ENCODE peak calls at places on chromosomes 6 and 20, in five cellular contexts. D is AG10803, M is mucosa of descending colon, U is thoracic aorta, A is heart right ventricle. V is an unnamed sample.

GRCh38 chr20:24616258-24617079 is 147.0 kb downstream of the SYNDIG1 start:
- DNase-seq in D (no peak), A (no peak), U (no peak), M (no peak), V (no peak)

GRCh38 chr6:149128489-149129145 is 188.9 kb upstream of the TAB2 start:
- DNase-seq in A (no peak), M (no peak), U (no peak), D (no peak), V (no peak)

GRCh38 chr20:17508756-17509155 is 22.4 kb downstream of the BFSP1 start:
- DNase-seq in A (no peak), M (no peak), U (no peak), D (no peak), V (no peak)

GRCh38 chr6:1774541-1774940 is 164.8 kb downstream of the FOXC1 start:
- DNase-seq in D (peak), A (no peak), M (no peak), U (no peak), V (no peak)

GRCh38 chr6:52454556-52454955 is 34.4 kb downstream of the EFHC1 start:
- DNase-seq in M (no peak), U (no peak), D (no peak), A (no peak), V (no peak)

GRCh38 chr6:4103929-4104328 is 25.0 kb upstream of the FAM217A start:
- DNase-seq in D (no peak), M (no peak), U (no peak), A (no peak), V (no peak)

GRCh38 chr20:61699184-61700066 is 366.3 kb downstream of the TAF4 start:
- DNase-seq in M (no peak), U (no peak), A (no peak), D (no peak), V (no peak)

GRCh38 chr6:139597781-139598368 is 223.4 kb upstream of the CITED2 start:
- DNase-seq in U (peak), D (peak), A (peak), M (peak), V (peak)

GRCh38 chr20:35344354-35344837 is 52.2 kb upstream of the FAM83C start:
- DNase-seq in A (peak), D (peak), M (peak), U (no peak), V (peak)

GRCh38 chr6:129340983-129341382 is 369.0 kb downstream of the ARHGAP18 start:
- DNase-seq in D (peak), U (no peak), M (no peak), A (no peak), V (no peak)

GRCh38 chr6:138454976-138455706 is 44.2 kb downstream of the NHSL1 start:
- DNase-seq in M (peak), A (peak), U (no peak), D (no peak), V (no peak)

GRCh38 chr6:127547909-127548649 is 28.9 kb upstream of the C6orf58 start:
- DNase-seq in M (no peak), U (no peak), A (no peak), D (peak), V (no peak)

GRCh38 chr6:13303668-13304017 is 24.7 kb downstream of the TBC1D7 start:
- DNase-seq in A (peak), D (peak), M (peak), U (peak), V (peak)

GRCh38 chr6:140537834-140538680 is 1163.6 kb upstream of the CITED2 start:
- DNase-seq in D (peak), U (no peak), M (no peak), A (peak), V (no peak)

GRCh38 chr20:1005452-1006027 is 3.4 kb upstream of the RSPO4 start:
- DNase-seq in A (no peak), M (peak), D (no peak), U (no peak), V (no peak)

GRCh38 chr6:133610974-133611373 is 277.9 kb upstream of the TCF21 start:
- DNase-seq in A (no peak), D (peak), M (no peak), U (no peak), V (no peak)

GRCh38 chr6:113857565-113858066 is 471 bp downstream of the MARCKS start:
- DNase-seq in D (no peak), A (peak), M (peak), U (no peak), V (no peak)

GRCh38 chr6:137217801-137218472 is 1.2 kb downstream of the IFNGR1 start:
- DNase-seq in U (no peak), A (peak), M (peak), D (peak), V (peak)

GRCh38 chr20:24484081-24484450 is 14.6 kb downstream of the SYNDIG1 start:
- DNase-seq in D (no peak), A (no peak), U (no peak), M (no peak), V (no peak)

GRCh38 chr6:139251377-139252017 is 40.3 kb downstream of the TXLNB start:
- DNase-seq in M (no peak), A (peak), U (no peak), D (peak), V (peak)

DNA sequence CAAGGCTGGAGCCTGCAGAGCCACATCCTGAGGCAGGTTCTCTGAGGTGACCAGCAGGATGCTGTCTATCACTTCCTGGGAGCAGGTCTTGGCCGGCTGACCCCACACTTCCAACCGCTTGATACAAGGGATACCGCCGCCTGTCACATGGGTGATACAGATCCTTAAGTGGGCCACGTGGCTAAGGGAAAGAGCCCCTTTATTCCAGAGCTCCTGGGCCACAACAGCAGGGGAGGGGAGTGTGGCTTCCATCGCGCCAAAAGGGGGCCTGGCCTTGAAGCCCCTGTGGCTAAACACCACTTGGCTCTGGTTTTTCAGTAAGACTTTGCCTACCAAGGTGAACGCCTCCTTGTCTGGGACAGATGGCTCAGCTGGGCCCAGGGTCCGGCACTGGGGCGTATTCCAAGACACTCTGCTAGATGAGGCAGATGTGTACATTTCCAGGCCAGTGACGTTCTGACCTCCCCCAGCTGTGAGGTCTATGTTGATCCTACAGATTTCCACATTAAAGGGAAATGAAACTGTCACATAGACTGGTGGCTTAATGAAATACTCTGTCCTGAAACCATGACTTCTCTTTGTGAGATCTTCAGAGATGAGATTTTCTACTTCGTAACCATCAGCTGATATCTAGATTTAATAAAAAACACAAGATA is 37.6 kb upstream of the AVP start:
- DNase-seq in M (no peak), D (no peak), U (no peak), A (no peak), V (no peak)
- H3K4me3 ChIP-seq in M (no peak), D (no peak), U (no peak), A (no peak), V (no peak)

DNA sequence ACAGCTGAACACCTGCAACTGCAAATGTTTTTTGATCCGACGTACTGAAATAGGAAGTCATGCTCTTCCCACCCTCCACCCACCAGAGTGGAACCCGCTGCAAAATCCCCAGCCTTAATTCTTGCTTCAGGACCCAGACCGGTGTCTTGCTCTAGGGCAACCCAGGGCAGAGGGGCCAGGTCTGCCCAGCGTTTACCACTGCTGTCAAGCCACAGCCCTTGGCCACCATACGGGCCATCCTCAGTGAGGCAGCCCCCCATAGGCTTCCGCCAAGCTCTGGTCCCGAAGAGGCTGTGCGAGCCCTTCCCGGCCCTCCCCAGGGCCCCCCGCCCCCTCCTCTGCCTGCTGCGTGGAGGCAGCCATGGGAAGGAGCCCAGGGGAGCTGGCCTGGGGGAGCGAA is 334.4 kb downstream of the ZFAND3 start:
- DNase-seq in U (no peak), D (no peak), A (no peak), M (no peak), V (no peak)
- H3K4me3 ChIP-seq in U (no peak), D (no peak), A (no peak), M (no peak), V (no peak)

GRCh38 chr20:63496404-63497120 is 2.3 kb downstream of the EEF1A2 start:
- DNase-seq in U (no peak), M (no peak), D (peak), A (no peak), V (peak)
- H3K4me3 ChIP-seq in U (peak), M (no peak), D (peak), A (peak), V (peak)

GRCh38 chr20:56574531-56575142 is 41.6 kb downstream of the FAM209B start:
- DNase-seq in M (no peak), A (no peak), D (no peak), U (no peak), V (no peak)
- H3K4me3 ChIP-seq in M (no peak), A (no peak), D (no peak), U (no peak), V (no peak)

DNA sequence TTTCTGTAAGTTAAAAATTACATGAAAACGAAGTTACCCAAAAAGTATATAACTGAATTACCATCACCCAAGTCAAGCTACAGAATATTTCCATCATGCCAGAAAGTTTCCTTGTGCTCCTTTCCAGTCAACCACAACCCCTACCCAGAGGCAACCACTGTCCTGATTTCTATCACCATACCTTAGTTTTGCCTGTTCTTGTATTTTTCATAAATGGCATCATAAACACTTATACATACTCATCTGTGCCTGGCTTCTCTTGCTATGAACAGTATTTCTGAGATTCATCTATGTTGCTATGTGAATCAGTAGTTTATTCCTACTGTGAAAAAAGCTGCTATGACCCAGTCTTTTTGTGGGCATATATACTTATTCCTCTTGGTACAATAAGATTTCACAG is 7.4 kb downstream of the FKBP5 start:
- DNase-seq in M (no peak), D (no peak), A (no peak), U (no peak), V (no peak)
- H3K4me3 ChIP-seq in M (no peak), D (no peak), A (no peak), U (peak), V (peak)

V was measured in gastrocnemius medialis.